ENCODE peak calls at places on chromosomes 4 and X, in four cellular contexts. V is WTC11, Q is K562, C is HEK293T. F is an unnamed sample.

GRCh38 chr4:1026115-1026514 is 14.7 kb downstream of the FGFRL1 start:
- DNase-seq in V (peak), Q (no peak), C (peak), F (no peak)

GRCh38 chrX:53048169-53049126 is at the start of gene GPR173:
- DNase-seq in V (peak), Q (no peak), C (no peak), F (no peak)

GRCh38 chr4:1035510-1035909 is 24.1 kb downstream of the FGFRL1 start:
- DNase-seq in V (no peak), Q (no peak), C (no peak), F (peak)

GRCh38 chrX:56499372-56499771 is 64.1 kb upstream of the UBQLN2 start:
- DNase-seq in V (no peak), Q (no peak), C (no peak), F (no peak)

GRCh38 chr4:41880022-41880837 is 55.0 kb upstream of the TMEM33 start:
- DNase-seq in V (peak), Q (no peak), C (no peak), F (no peak)

GRCh38 chr4:30720021-30720655 is at the start of gene PCDH7:
- DNase-seq in V (peak), Q (no peak), C (peak), F (no peak)

GRCh38 chrX:734411-734810 is 103.8 kb downstream of the SHOX start:
- DNase-seq in V (no peak), Q (no peak), C (no peak), F (no peak)

GRCh38 chr4:96016615-96017299 is 176.9 kb downstream of the PDHA2 start:
- DNase-seq in V (no peak), Q (no peak), C (no peak), F (no peak)

GRCh38 chr4:53805291-53805690 is 214.0 kb upstream of the LNX1 start:
- DNase-seq in V (no peak), Q (no peak), C (no peak), F (no peak)

GRCh38 chr4:183099537-183100297 is 660 bp downstream of the WWC2 start:
- DNase-seq in V (peak), Q (peak), C (peak), F (peak)

GRCh38 chr4:105895324-105895608 is at the start of gene NPNT:
- DNase-seq in V (no peak), Q (no peak), C (peak), F (no peak)

GRCh38 chr4:107863416-107863815 is 38.7 kb downstream of the SGMS2 start:
- DNase-seq in V (no peak), Q (no peak), C (no peak), F (no peak)

GRCh38 chrX:91122141-91122540 is 312.5 kb upstream of the PABPC5 start:
- DNase-seq in V (no peak), Q (no peak), C (no peak), F (no peak)

GRCh38 chrX:46698691-46699090 is 60.2 kb downstream of the SLC9A7 start:
- DNase-seq in V (no peak), Q (no peak), C (no peak), F (no peak)

GRCh38 chr4:83320548-83320947 is 14.1 kb downstream of the HPSE start:
- DNase-seq in V (no peak), Q (no peak), C (no peak), F (no peak)

GRCh38 chr4:103150677-103151076 is 47.5 kb downstream of the CENPE start:
- DNase-seq in V (no peak), Q (no peak), C (no peak), F (no peak)

GRCh38 chr4:15084780-15085179 is 82.5 kb downstream of the CPEB2 start:
- DNase-seq in V (no peak), Q (no peak), C (no peak), F (no peak)

GRCh38 chrX:24498975-24499374 is 33.9 kb downstream of the PDK3 start:
- DNase-seq in V (no peak), Q (no peak), C (no peak), F (no peak)

GRCh38 chr4:170109586-170110289 is 20.0 kb upstream of the AADAT start:
- DNase-seq in V (no peak), Q (no peak), C (no peak), F (no peak)

GRCh38 chr4:30721353-30722091 is 1.4 kb downstream of the PCDH7 start:
- DNase-seq in V (peak), Q (no peak), C (no peak), F (no peak)

GRCh38 chr4:105296672-105297071 is 150.0 kb downstream of the TET2 start:
- DNase-seq in V (no peak), Q (no peak), C (no peak), F (no peak)

GRCh38 chr4:61661960-61662359 is 461.8 kb downstream of the ADGRL3 start:
- DNase-seq in V (no peak), Q (no peak), C (no peak), F (no peak)

GRCh38 chrX:13131511-13132137 is 87.2 kb upstream of the FAM9C start:
- DNase-seq in V (no peak), Q (no peak), C (no peak), F (peak)

GRCh38 chr4:173403051-173403450 is 4.1 kb upstream of the SCRG1 start:
- DNase-seq in V (no peak), Q (no peak), C (no peak), F (no peak)

GRCh38 chr4:145945431-145946155 is 7.0 kb upstream of the ZNF827 start:
- DNase-seq in V (no peak), Q (no peak), C (no peak), F (no peak)

GRCh38 chr4:138053601-138054322 is 188.4 kb downstream of the SLC7A11 start:
- DNase-seq in V (no peak), Q (no peak), C (no peak), F (no peak)

GRCh38 chrX:135411893-135412292 is 9.9 kb upstream of the SMIM10L2A start:
- DNase-seq in V (no peak), Q (no peak), C (no peak), F (no peak)

GRCh38 chrX:34130501-34130900 is 1.6 kb downstream of the FAM47A start:
- DNase-seq in V (no peak), Q (no peak), C (no peak), F (no peak)

GRCh38 chrX:150207733-150208132 is 155.4 kb upstream of the MAMLD1 start:
- DNase-seq in V (no peak), Q (no peak), C (no peak), F (no peak)

GRCh38 chrX:150216716-150217115 is 146.4 kb upstream of the MAMLD1 start:
- DNase-seq in V (no peak), Q (no peak), C (no peak), F (no peak)

GRCh38 chrX:150211988-150212387 is 151.1 kb upstream of the MAMLD1 start:
- DNase-seq in V (no peak), Q (no peak), C (no peak), F (no peak)

GRCh38 chrX:150213481-150214030 is 149.6 kb upstream of the MAMLD1 start:
- DNase-seq in V (no peak), Q (no peak), C (no peak), F (no peak)

GRCh38 chrX:150212672-150213480 is 150.2 kb upstream of the MAMLD1 start:
- DNase-seq in V (no peak), Q (no peak), C (no peak), F (no peak)
- TF ChIP-seq ELF4 in V (no peak), Q (no peak), C (no peak), F (no peak)

GRCh38 chrX:133435544-133436124 is 20.3 kb upstream of the GPC4 start:
- DNase-seq in V (no peak), Q (no peak), C (no peak), F (peak)
- TF ChIP-seq ELF4 in V (no peak), Q (no peak), C (no peak), F (no peak)

GRCh38 chr4:7279902-7280301 is 87.6 kb downstream of the SORCS2 start:
- DNase-seq in V (no peak), Q (no peak), C (no peak), F (no peak)

GRCh38 chr4:7281316-7282093 is 89.2 kb downstream of the SORCS2 start:
- DNase-seq in V (no peak), Q (no peak), C (no peak), F (no peak)

GRCh38 chr4:7282094-7282370 is 89.7 kb downstream of the SORCS2 start:
- DNase-seq in V (no peak), Q (peak), C (no peak), F (no peak)

GRCh38 chr4:7282786-7283185 is 90.4 kb downstream of the SORCS2 start:
- DNase-seq in V (no peak), Q (no peak), C (no peak), F (no peak)

GRCh38 chr4:7280906-7281305 is 88.6 kb downstream of the SORCS2 start:
- DNase-seq in V (no peak), Q (no peak), C (no peak), F (no peak)
- TF ChIP-seq ELF4 in V (no peak), Q (no peak), C (no peak), F (no peak)

DNA sequence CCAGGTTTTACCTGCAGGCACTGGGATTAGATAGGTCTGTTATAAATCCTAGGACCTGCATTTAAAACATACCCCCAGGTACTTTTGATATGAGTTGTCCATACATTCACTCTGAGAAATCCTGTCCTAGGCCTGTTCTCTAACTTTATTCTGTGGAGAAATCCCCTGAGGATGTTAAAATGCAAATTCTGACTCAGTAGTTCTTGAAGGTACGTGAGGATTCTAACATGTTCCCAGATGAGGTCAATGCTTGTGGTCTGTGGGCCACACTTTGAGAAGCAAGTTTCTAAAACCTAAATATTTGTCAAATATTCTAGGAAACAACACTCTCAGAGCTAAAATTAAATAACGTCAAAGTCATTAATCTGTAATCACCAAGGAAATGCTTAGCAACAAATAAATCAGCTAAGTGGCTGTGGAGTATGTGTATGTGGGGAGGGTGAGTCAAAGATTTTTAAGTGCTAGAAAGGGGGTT is 101.3 kb upstream of the MAGEB16 start:
- DNase-seq in V (no peak), Q (no peak), C (no peak), F (no peak)
- TF ChIP-seq ELF4 in V (no peak), Q (no peak), C (no peak), F (no peak)

DNA sequence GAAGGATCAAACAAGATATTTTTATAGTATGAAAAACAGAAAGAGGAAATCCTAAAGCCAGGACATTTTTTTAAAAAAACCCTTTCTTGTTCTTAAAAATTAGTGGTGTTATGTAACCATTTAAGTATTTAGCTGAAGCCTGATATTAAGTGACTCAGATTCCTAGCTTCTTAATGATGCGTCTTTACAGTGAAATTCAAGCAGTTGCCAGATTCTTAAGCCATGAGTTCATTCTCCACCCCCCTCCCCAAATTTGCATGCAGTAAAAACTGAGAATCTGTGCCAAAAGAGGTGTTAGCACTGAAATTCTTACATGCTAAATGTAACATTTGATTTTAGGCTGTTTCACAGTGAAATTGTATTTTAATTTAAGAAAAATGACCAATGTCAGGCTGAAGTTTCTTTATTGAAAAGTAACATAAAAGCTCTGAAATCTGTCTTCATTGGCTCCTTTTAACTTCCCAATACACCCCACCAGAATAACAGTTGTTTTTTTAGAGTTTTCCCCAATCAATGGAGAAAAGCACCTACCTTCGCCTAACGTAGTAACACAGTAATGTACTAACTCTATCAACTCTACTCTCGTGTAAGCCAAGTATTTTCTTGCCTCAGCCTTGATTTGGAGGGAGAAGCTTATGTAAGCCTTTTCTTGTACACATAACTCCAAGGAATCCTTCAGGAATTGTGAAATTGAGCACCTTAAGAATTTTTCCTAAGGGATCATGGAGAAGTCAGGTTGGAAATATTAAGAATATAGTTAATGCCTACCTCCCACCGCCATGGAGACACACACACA is 181.0 kb downstream of the RAPGEF2 start:
- DNase-seq in V (no peak), Q (no peak), C (no peak), F (no peak)
- TF ChIP-seq ELF4 in V (no peak), Q (no peak), C (no peak), F (no peak)

GRCh38 chr4:171130126-171130801 is 682.9 kb upstream of the GALNTL6 start:
- DNase-seq in V (no peak), Q (no peak), C (no peak), F (peak)
- TF ChIP-seq ELF4 in V (no peak), Q (no peak), C (no peak), F (no peak)

DNA sequence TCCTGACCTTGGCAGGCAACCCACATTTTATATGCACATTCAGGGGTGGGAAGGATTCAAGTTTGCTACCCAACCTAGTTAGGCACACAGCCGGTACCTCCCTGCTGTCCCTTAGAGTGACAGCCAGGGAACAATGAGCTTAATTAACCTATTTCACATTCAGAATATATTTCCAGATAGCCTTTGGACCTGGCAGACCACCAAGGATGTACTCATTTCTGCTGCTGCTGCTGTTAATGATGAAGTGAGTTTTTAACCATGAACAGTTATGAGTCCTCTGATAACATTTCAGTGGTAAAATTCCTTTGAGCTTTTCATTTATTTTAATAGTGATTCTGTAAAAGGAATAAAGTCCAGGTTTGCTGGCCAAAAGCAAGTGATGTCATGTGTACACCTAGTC is 202.3 kb downstream of the ARHGAP24 start:
- DNase-seq in V (no peak), Q (no peak), C (no peak), F (no peak)
- TF ChIP-seq ELF4 in V (no peak), Q (no peak), C (no peak), F (no peak)

DNA sequence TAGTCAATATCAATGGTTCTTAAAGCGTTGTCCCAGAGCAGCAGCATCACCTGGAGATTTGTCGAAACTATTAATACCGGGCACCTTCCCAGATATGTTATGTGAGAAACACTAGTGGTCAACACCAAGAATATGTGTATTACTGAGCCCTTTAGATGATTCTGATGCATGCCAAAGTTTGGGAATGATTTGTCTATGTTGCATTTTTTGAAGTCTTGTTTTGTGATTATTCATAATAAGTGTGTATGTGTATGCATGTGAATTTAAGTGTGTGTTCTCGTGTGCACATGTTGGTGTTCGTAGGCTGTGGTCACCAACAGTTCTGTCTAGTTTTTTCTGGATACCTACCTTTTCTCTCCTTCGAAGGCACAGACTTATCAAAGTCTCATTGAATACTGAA is 749.4 kb downstream of the GRID2 start:
- DNase-seq in V (no peak), Q (no peak), C (no peak), F (no peak)
- TF ChIP-seq ELF4 in V (no peak), Q (no peak), C (no peak), F (no peak)

GRCh38 chr4:59759082-59759825 is 1440.9 kb upstream of the ADGRL3 start:
- DNase-seq in V (no peak), Q (no peak), C (no peak), F (no peak)
- TF ChIP-seq ELF4 in V (no peak), Q (no peak), C (no peak), F (no peak)

DNA sequence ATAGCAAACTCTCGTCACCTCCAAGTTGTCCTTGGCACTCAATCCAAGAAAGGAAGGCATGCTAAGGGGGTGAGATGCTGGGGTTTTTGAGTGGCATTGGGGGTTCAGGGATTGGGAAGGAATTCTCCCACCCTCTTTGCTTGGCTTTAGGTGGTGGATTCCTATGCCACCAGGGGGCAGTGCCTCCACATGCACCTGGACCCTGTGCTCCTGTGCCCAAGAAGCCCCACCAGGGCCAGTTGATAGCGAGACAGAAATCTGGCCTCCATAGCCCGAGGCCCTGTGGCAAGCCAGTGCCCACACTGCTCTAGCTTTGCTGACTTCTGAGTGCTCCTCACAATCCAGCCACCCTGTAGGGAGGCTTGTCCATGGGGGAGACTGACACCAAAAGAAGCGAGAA is 2.0 kb upstream of the FATE1 start:
- DNase-seq in V (peak), Q (peak), C (peak), F (peak)
- TF ChIP-seq ELF4 in V (no peak), Q (no peak), C (no peak), F (no peak)

F was measured in HepG2.